ENCODE peak calls at places on chromosomes 5 and 9, in four cellular contexts. Z is heart right ventricle, U is colonic mucosa, I is mesothelial cell of epicardium. B is an unnamed sample.

GRCh38 chr5:52948418-52949076 is 40.6 kb upstream of the ITGA2 start:
- DNase-seq in Z (peak), U (peak), I (peak), B (no peak)

GRCh38 chr9:99037768-99038167 is 67.1 kb upstream of the TGFBR1 start:
- DNase-seq in Z (no peak), U (no peak), I (no peak), B (no peak)

GRCh38 chr5:16784088-16784487 is 152.0 kb downstream of the MYO10 start:
- DNase-seq in Z (no peak), U (no peak), I (no peak), B (no peak)

GRCh38 chr9:134326754-134327526 is 685 bp downstream of the RXRA start:
- DNase-seq in Z (no peak), U (peak), I (peak), B (no peak)

GRCh38 chr5:148125641-148126040 is 42.7 kb upstream of the SPINK14 start:
- DNase-seq in Z (no peak), U (no peak), I (no peak), B (no peak)

GRCh38 chr5:141524604-141525597 is 36.0 kb downstream of the PCDHGC5 start:
- DNase-seq in Z (peak), U (peak), I (peak), B (peak)

GRCh38 chr9:106307670-106308069 is 555.3 kb upstream of the ZNF462 start:
- DNase-seq in Z (no peak), U (no peak), I (no peak), B (no peak)

GRCh38 chr5:123035320-123035949 is 1.1 kb downstream of the PPIC start:
- DNase-seq in Z (peak), U (peak), I (peak), B (no peak)

GRCh38 chr5:140855772-140856674 is at the start of gene PCDHA10:
- DNase-seq in Z (no peak), U (no peak), I (no peak), B (no peak)

GRCh38 chr5:175202461-175203065 is 241.4 kb downstream of the DRD1 start:
- DNase-seq in Z (no peak), U (no peak), I (peak), B (no peak)

GRCh38 chr5:35900997-35901396 is 37.4 kb downstream of the CAPSL start:
- DNase-seq in Z (no peak), U (no peak), I (no peak), B (no peak)

GRCh38 chr5:39176740-39177628 is 42.4 kb downstream of the FYB1 start:
- DNase-seq in Z (no peak), U (no peak), I (no peak), B (no peak)

GRCh38 chr5:108924457-108924961 is 176.8 kb downstream of the FER start:
- DNase-seq in Z (no peak), U (no peak), I (no peak), B (no peak)

GRCh38 chr9:36861528-36862205 is 172.4 kb downstream of the PAX5 start:
- DNase-seq in Z (no peak), U (no peak), I (no peak), B (no peak)

GRCh38 chr5:131375351-131375750 is 111.5 kb downstream of the CDC42SE2 start:
- DNase-seq in Z (no peak), U (no peak), I (no peak), B (no peak)

GRCh38 chr5:123116063-123116462 is 27.0 kb downstream of the PRDM6 start:
- DNase-seq in Z (no peak), U (no peak), I (no peak), B (no peak)

GRCh38 chr5:65483474-65484346 is 2.0 kb upstream of the ADAMTS6 start:
- DNase-seq in Z (no peak), U (no peak), I (no peak), B (no peak)

GRCh38 chr9:75088646-75089368 is 493 bp downstream of the OSTF1 start:
- DNase-seq in Z (peak), U (peak), I (peak), B (no peak)

GRCh38 chr9:134800791-134801339 is 79.7 kb upstream of the FCN2 start:
- DNase-seq in Z (peak), U (no peak), I (no peak), B (no peak)

GRCh38 chr5:51226420-51226735 is 156.9 kb upstream of the ISL1 start:
- DNase-seq in Z (no peak), U (no peak), I (peak), B (no peak)

GRCh38 chr5:35430381-35431162 is 187.1 kb upstream of the SPEF2 start:
- DNase-seq in Z (no peak), U (no peak), I (no peak), B (no peak)

GRCh38 chr9:109604036-109604600 is 106.0 kb upstream of the PTPN3 start:
- DNase-seq in Z (no peak), U (no peak), I (no peak), B (no peak)

GRCh38 chr5:167263185-167263584 is 1028.3 kb upstream of the WWC1 start:
- DNase-seq in Z (no peak), U (no peak), I (no peak), B (peak)

GRCh38 chr9:7196467-7196866 is 438.7 kb downstream of the KDM4C start:
- DNase-seq in Z (no peak), U (no peak), I (no peak), B (no peak)

GRCh38 chr5:150999704-151000452 is 20.5 kb upstream of the GPX3 start:
- DNase-seq in Z (peak), U (no peak), I (no peak), B (no peak)

GRCh38 chr9:20564650-20565049 is 57.6 kb downstream of the MLLT3 start:
- DNase-seq in Z (no peak), U (no peak), I (no peak), B (no peak)

GRCh38 chr5:80192507-80193241 is 63.2 kb downstream of the SERINC5 start:
- DNase-seq in Z (peak), U (no peak), I (no peak), B (peak)

GRCh38 chr9:95880011-95880690 is 4.7 kb downstream of the ERCC6L2 start:
- DNase-seq in Z (no peak), U (no peak), I (no peak), B (peak)

GRCh38 chr5:172872997-172873491 is 39.0 kb downstream of the ERGIC1 start:
- DNase-seq in Z (peak), U (no peak), I (no peak), B (no peak)

GRCh38 chr5:52801329-52801728 is 13.6 kb downstream of the ITGA1 start:
- DNase-seq in Z (no peak), U (no peak), I (no peak), B (no peak)

GRCh38 chr5:317086-317811 is 4.3 kb upstream of the AHRR start:
- DNase-seq in Z (no peak), U (peak), I (peak), B (no peak)

GRCh38 chr5:28390341-28390740 is 1352.0 kb upstream of the CDH9 start:
- DNase-seq in Z (no peak), U (no peak), I (no peak), B (no peak)

GRCh38 chr9:137085918-137086530 is 761 bp upstream of the MAN1B1 start:
- DNase-seq in Z (peak), U (peak), I (peak), B (no peak)

GRCh38 chr5:77641397-77641943 is 3.0 kb upstream of the OTP start:
- DNase-seq in Z (no peak), U (no peak), I (no peak), B (no peak)

GRCh38 chr5:131997727-131998117 is 13.7 kb downstream of the ACSL6 start:
- DNase-seq in Z (no peak), U (no peak), I (no peak), B (no peak)

DNA sequence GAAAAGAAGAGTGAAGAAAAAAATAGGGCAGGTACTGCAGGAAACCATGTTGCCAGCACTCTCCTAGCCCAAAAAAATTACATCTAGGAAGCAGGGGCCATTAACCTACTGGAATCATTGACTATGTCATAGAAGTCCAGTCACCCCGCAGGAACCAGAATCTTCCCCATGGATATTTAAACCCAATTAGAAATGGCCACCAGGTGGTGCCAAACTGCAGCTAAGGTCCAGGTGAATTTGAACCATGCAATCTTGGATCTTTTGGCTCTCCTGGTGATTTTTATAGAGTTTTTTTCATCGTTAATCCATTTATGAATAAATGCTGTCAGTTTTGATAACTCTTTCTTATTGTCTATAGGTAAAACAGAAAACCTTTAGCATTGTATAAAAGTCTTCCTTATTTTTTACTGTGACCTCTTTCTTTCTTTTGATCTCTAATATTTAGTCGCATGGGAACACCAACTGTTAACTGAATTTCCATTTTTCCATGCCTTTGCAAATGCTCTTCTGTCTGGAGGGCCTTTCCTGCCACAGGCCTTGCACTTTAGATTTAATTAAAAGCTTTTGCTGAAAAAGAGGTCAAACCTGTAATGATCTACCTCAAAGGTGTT is 147.5 kb upstream of the FGF10 start:
- DNase-seq in Z (peak), U (no peak), I (peak), B (no peak)
- TF ChIP-seq CTCF in Z (peak), U (peak), I (peak), B (peak)

GRCh38 chr5:135456238-135457099 is 4.3 kb upstream of the TIFAB start:
- DNase-seq in Z (no peak), U (no peak), I (no peak), B (no peak)
- TF ChIP-seq CTCF in Z (no peak), U (no peak), I (no peak), B (no peak)

DNA sequence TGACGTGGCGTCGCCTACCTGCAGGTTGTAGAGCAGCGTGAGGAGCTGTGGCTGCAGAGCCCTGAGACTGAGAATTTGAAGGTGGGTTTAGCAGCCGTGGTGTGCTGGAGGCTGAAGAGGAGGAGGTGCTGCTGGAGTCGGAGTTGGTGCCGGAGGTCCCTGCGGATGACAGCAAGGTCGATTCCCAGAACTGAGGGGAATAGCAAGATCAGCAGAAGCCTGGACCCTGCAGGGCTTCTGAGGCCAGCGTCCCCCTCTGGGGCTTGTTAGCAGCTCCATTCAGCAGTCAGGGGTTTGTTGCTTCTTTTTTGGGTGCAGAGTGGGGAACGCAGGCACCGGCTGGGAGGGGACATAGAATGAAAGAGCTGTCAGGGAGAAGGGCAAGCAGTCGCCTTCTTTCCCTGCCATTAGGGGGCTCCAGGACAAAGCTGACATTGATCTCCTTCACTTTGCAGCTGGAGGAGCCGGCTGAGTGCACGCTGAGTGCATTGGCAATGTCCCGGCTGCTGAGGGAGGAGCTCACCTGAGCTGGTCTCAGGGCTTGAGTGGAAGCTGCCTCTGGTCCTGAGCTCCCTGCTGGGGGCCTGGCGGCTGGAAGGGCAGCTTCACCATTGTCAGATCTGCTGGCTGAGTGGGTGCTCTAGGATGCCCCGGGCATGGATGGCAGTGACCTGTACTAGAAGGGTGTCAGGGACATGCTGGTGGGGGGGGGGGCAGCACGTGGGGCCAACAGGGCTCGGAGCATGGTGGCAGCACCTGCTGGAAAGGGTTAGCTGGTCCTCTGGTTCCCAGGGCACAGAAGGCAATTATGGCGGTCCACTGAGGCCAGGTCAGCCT is 20.8 kb downstream of the OBP2B start:
- DNase-seq in Z (no peak), U (peak), I (peak), B (no peak)
- TF ChIP-seq CTCF in Z (peak), U (peak), I (no peak), B (no peak)

GRCh38 chr5:10801931-10802674 is 41.1 kb upstream of the DAP start:
- DNase-seq in Z (no peak), U (no peak), I (no peak), B (no peak)
- TF ChIP-seq CTCF in Z (no peak), U (no peak), I (no peak), B (no peak)